ENCODE peak calls at places on chromosomes 13 and 19, in five cellular contexts. One of them, this sample, is unnamed.

GRCh38 chr19:5498817-5499535 is 43.8 kb downstream of the ZNRF4 start:
- DNase-seq in ascending aorta: no peak
- DNase-seq in Peyer's patch: no peak
- DNase-seq in fibroblast of mammary gland: no peak
- DNase-seq in SK-N-MC: no peak
- DNase-seq in this sample: no peak

GRCh38 chr19:6772028-6772865 is at the start of gene VAV1:
- DNase-seq in Peyer's patch: peak
- DNase-seq in fibroblast of mammary gland: no peak
- DNase-seq in SK-N-MC: no peak
- DNase-seq in ascending aorta: peak
- DNase-seq in this sample: no peak

GRCh38 chr13:44061876-44062275 is 182.2 kb downstream of the LACC1 start:
- DNase-seq in SK-N-MC: no peak
- DNase-seq in Peyer's patch: no peak
- DNase-seq in fibroblast of mammary gland: no peak
- DNase-seq in ascending aorta: no peak
- DNase-seq in this sample: no peak

GRCh38 chr19:3304871-3305423 is 61.4 kb upstream of the NFIC start:
- DNase-seq in SK-N-MC: peak
- DNase-seq in fibroblast of mammary gland: peak
- DNase-seq in Peyer's patch: peak
- DNase-seq in ascending aorta: no peak
- DNase-seq in this sample: peak

GRCh38 chr13:25378528-25378927 is 6.8 kb downstream of the ATP8A2 start:
- DNase-seq in ascending aorta: no peak
- DNase-seq in SK-N-MC: no peak
- DNase-seq in fibroblast of mammary gland: no peak
- DNase-seq in Peyer's patch: no peak
- DNase-seq in this sample: no peak

GRCh38 chr13:103810026-103810425 is 743.8 kb upstream of the SLC10A2 start:
- DNase-seq in SK-N-MC: no peak
- DNase-seq in ascending aorta: no peak
- DNase-seq in fibroblast of mammary gland: no peak
- DNase-seq in Peyer's patch: no peak
- DNase-seq in this sample: peak

GRCh38 chr13:25468330-25469178 is 96.8 kb downstream of the ATP8A2 start:
- DNase-seq in ascending aorta: no peak
- DNase-seq in Peyer's patch: no peak
- DNase-seq in fibroblast of mammary gland: no peak
- DNase-seq in SK-N-MC: no peak
- DNase-seq in this sample: no peak

GRCh38 chr13:46595136-46595917 is 42.4 kb downstream of the LRCH1 start:
- DNase-seq in SK-N-MC: no peak
- DNase-seq in fibroblast of mammary gland: peak
- DNase-seq in ascending aorta: no peak
- DNase-seq in Peyer's patch: peak
- DNase-seq in this sample: peak

GRCh38 chr19:49986354-49986753 is 25.4 kb upstream of the SIGLEC11 start:
- DNase-seq in fibroblast of mammary gland: no peak
- DNase-seq in SK-N-MC: no peak
- DNase-seq in Peyer's patch: no peak
- DNase-seq in ascending aorta: no peak
- DNase-seq in this sample: no peak

GRCh38 chr13:86882107-86882506 is 789.1 kb upstream of the SLITRK5 start:
- DNase-seq in Peyer's patch: no peak
- DNase-seq in ascending aorta: no peak
- DNase-seq in SK-N-MC: no peak
- DNase-seq in fibroblast of mammary gland: no peak
- DNase-seq in this sample: no peak

GRCh38 chr13:109345433-109345941 is 440.9 kb downstream of the IRS2 start:
- DNase-seq in fibroblast of mammary gland: peak
- DNase-seq in ascending aorta: no peak
- DNase-seq in SK-N-MC: no peak
- DNase-seq in Peyer's patch: no peak
- DNase-seq in this sample: peak

GRCh38 chr13:79226938-79227337 is 179.1 kb downstream of the RBM26 start:
- DNase-seq in fibroblast of mammary gland: no peak
- DNase-seq in SK-N-MC: no peak
- DNase-seq in Peyer's patch: no peak
- DNase-seq in ascending aorta: no peak
- DNase-seq in this sample: no peak

GRCh38 chr19:55070755-55071502 is 4.7 kb upstream of the EPS8L1 start:
- DNase-seq in ascending aorta: no peak
- DNase-seq in Peyer's patch: peak
- DNase-seq in SK-N-MC: no peak
- DNase-seq in fibroblast of mammary gland: peak
- DNase-seq in this sample: no peak

GRCh38 chr19:2926341-2927031 is 18.3 kb downstream of the ZNF77 start:
- DNase-seq in Peyer's patch: peak
- DNase-seq in fibroblast of mammary gland: no peak
- DNase-seq in ascending aorta: no peak
- DNase-seq in SK-N-MC: no peak
- DNase-seq in this sample: no peak

DNA sequence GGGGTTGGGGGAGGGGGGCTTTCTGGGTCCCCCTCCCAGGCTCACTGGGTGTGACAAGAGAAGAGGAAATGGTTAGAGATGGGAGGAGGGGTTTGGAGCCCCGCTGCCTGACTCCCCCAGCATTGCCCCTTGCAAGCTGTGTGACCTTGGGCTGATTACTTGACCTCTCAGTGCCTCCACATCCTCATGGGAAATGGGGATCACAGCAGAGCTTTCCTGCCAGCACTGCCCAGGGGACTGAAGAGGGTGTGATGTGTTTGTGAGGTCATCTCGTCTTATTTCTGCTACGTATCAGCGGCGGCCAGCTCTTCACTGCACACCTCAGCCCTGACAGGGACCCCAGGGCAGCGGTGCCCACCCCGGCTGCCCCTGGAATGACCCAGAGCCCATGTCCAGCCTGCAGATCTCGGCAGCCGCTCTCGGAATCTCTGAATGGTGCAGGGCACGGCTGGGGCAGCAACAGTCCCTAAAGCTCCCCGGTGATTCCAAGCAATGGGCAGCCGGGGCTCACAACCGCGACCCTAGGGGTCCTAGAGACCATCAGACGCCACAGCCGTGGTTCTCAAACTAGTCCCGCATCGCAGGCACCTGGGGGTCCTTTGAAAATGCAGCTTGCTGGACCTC is 8.4 kb downstream of the PNMA8B start:
- DNase-seq in ascending aorta: no peak
- DNase-seq in fibroblast of mammary gland: peak
- DNase-seq in SK-N-MC: no peak
- DNase-seq in Peyer's patch: no peak
- DNase-seq in this sample: no peak
- H3K4me3 ChIP-seq in ascending aorta: peak
- H3K4me3 ChIP-seq in fibroblast of mammary gland: peak
- H3K4me3 ChIP-seq in SK-N-MC: peak
- H3K4me3 ChIP-seq in Peyer's patch: no peak
- H3K4me3 ChIP-seq in this sample: peak

GRCh38 chr13:91470084-91470621 is 71.7 kb downstream of the GPC5 start:
- DNase-seq in fibroblast of mammary gland: no peak
- DNase-seq in ascending aorta: no peak
- DNase-seq in SK-N-MC: no peak
- DNase-seq in Peyer's patch: no peak
- DNase-seq in this sample: no peak
- H3K4me3 ChIP-seq in fibroblast of mammary gland: no peak
- H3K4me3 ChIP-seq in ascending aorta: no peak
- H3K4me3 ChIP-seq in SK-N-MC: no peak
- H3K4me3 ChIP-seq in Peyer's patch: no peak
- H3K4me3 ChIP-seq in this sample: no peak

DNA sequence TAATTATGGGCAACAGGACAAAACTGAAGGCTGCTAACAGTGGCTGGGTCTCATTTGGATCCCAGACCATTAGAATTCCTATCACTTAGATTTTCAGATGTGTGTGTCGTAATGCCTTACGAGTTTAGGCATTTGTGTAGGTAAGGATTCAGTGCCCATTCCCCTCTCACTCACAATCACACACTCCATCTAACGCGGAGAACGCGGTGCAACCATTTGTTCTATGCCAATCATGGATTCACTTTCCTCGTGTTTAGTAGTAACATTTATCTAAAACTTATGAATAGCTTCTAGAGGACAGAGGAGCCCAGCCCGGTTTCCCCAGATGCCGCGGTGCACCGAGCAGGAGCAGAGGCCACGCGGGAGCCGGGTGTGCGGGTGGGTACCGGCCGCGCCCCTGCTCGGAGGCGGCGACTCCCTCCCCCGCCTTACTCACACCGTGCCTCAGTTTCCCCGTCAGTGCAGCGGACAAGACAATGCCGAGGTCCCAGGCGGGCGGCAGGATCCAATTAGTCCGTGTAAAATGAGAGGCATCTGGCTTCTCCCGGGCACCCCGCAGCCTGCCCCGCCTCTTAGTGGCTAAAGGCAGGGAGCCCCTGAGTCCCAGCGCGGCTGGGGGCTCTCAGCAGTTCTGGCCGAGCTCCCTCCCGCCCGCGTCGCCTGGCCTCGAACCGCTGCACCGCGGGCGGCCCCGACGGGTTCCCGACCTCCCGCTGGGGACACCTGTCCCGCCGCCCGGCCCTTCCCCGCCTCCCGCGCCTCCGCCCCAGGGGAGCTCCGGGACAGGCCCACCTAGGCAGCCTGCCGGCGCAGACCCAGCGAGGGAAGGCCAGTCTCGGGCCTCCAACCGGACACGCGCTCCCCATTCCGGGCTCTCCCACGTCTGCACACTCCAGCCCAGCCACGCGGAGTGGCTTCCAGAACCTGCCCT is 5.9 kb upstream of the C1QTNF9B start:
- DNase-seq in Peyer's patch: no peak
- DNase-seq in ascending aorta: no peak
- DNase-seq in SK-N-MC: no peak
- DNase-seq in fibroblast of mammary gland: no peak
- DNase-seq in this sample: no peak
- H3K4me3 ChIP-seq in Peyer's patch: no peak
- H3K4me3 ChIP-seq in ascending aorta: peak
- H3K4me3 ChIP-seq in SK-N-MC: no peak
- H3K4me3 ChIP-seq in fibroblast of mammary gland: peak
- H3K4me3 ChIP-seq in this sample: peak

GRCh38 chr13:112714772-112715569 is 25.1 kb downstream of the ATP11A start:
- DNase-seq in SK-N-MC: no peak
- DNase-seq in Peyer's patch: peak
- DNase-seq in ascending aorta: no peak
- DNase-seq in fibroblast of mammary gland: no peak
- DNase-seq in this sample: no peak
- H3K4me3 ChIP-seq in SK-N-MC: no peak
- H3K4me3 ChIP-seq in Peyer's patch: no peak
- H3K4me3 ChIP-seq in ascending aorta: no peak
- H3K4me3 ChIP-seq in fibroblast of mammary gland: no peak
- H3K4me3 ChIP-seq in this sample: no peak

GRCh38 chr13:39599842-39600241 is 3.2 kb downstream of the LHFPL6 start:
- DNase-seq in fibroblast of mammary gland: peak
- DNase-seq in SK-N-MC: no peak
- DNase-seq in ascending aorta: no peak
- DNase-seq in Peyer's patch: no peak
- DNase-seq in this sample: no peak

GRCh38 chr13:39602277-39602613 is 748 bp downstream of the LHFPL6 start:
- DNase-seq in SK-N-MC: no peak
- DNase-seq in fibroblast of mammary gland: peak
- DNase-seq in ascending aorta: no peak
- DNase-seq in Peyer's patch: no peak
- DNase-seq in this sample: no peak

GRCh38 chr13:39602614-39603366 is at the start of gene LHFPL6:
- DNase-seq in fibroblast of mammary gland: peak
- DNase-seq in SK-N-MC: no peak
- DNase-seq in Peyer's patch: peak
- DNase-seq in ascending aorta: peak
- DNase-seq in this sample: peak

GRCh38 chr13:39600766-39601165 is 2.2 kb downstream of the LHFPL6 start:
- DNase-seq in ascending aorta: no peak
- DNase-seq in Peyer's patch: no peak
- DNase-seq in fibroblast of mammary gland: peak
- DNase-seq in SK-N-MC: no peak
- DNase-seq in this sample: no peak

DNA sequence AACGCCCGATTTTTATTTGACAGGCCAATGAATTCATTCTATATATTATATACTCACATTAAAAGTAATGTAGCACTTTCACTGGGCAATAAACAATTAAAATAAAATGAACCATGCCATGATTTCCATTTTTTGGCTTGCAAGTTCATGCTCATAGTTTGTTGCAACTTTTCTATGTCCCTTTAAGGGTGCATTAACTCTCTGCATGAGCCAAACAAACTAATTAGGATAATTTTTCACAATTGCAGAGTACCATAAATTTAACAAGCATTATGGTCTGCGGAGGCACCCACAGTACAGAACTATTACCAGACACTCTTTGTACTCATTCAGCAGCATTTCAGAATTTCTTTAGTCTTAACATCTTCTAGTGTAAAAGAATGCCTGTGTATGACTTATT is 1.4 kb downstream of the LHFPL6 start:
- DNase-seq in SK-N-MC: no peak
- DNase-seq in ascending aorta: no peak
- DNase-seq in fibroblast of mammary gland: no peak
- DNase-seq in Peyer's patch: no peak
- DNase-seq in this sample: no peak
- H3K4me3 ChIP-seq in SK-N-MC: peak
- H3K4me3 ChIP-seq in ascending aorta: peak
- H3K4me3 ChIP-seq in fibroblast of mammary gland: peak
- H3K4me3 ChIP-seq in Peyer's patch: peak
- H3K4me3 ChIP-seq in this sample: peak

GRCh38 chr19:7887408-7888144 is 734 bp upstream of the LRRC8E start:
- DNase-seq in fibroblast of mammary gland: no peak
- DNase-seq in SK-N-MC: no peak
- DNase-seq in ascending aorta: no peak
- DNase-seq in Peyer's patch: no peak
- DNase-seq in this sample: no peak
- H3K4me3 ChIP-seq in fibroblast of mammary gland: no peak
- H3K4me3 ChIP-seq in SK-N-MC: no peak
- H3K4me3 ChIP-seq in ascending aorta: no peak
- H3K4me3 ChIP-seq in Peyer's patch: no peak
- H3K4me3 ChIP-seq in this sample: peak

This sample was measured in astrocyte of the cerebellum.